ENCODE peak calls at places on chromosomes 5 and 9, in eight cellular contexts. One of them, this sample, is unnamed.

GRCh38 chr9:101727621-101728524 is 10.6 kb downstream of the GRIN3A start:
- DNase-seq in stimulated activated CD4-positive, alpha-beta T cell treated with anti-CD3 and anti-CD28 coated beads, Interleukin-4, amount 100 ng/mL, for 48 hours: no peak
- DNase-seq in left lobe of liver: no peak
- DNase-seq in heart left ventricle: no peak
- DNase-seq in activated CD4-positive, alpha-beta T cell treated with anti-CD3 and anti-CD28 coated beads for 24 hours: no peak
- DNase-seq in sciatic nerve: no peak
- DNase-seq in NT2/D1: no peak
- DNase-seq in naive thymus-derived CD8-positive, alpha-beta T cell: peak; percentile 4
- DNase-seq in this sample: peak; percentile 18

GRCh38 chr9:137213160-137214060 is 7.9 kb downstream of the NDOR1 start:
- DNase-seq in stimulated activated CD4-positive, alpha-beta T cell treated with anti-CD3 and anti-CD28 coated beads, Interleukin-4, amount 100 ng/mL, for 48 hours: no peak
- DNase-seq in left lobe of liver: no peak
- DNase-seq in heart left ventricle: no peak
- DNase-seq in activated CD4-positive, alpha-beta T cell treated with anti-CD3 and anti-CD28 coated beads for 24 hours: no peak
- DNase-seq in sciatic nerve: no peak
- DNase-seq in NT2/D1: no peak
- DNase-seq in naive thymus-derived CD8-positive, alpha-beta T cell: no peak
- DNase-seq in this sample: no peak

GRCh38 chr9:134940236-134941208 is 22.8 kb upstream of the FCN1 start:
- DNase-seq in stimulated activated CD4-positive, alpha-beta T cell treated with anti-CD3 and anti-CD28 coated beads, Interleukin-4, amount 100 ng/mL, for 48 hours: no peak
- DNase-seq in left lobe of liver: no peak
- DNase-seq in heart left ventricle: no peak
- DNase-seq in activated CD4-positive, alpha-beta T cell treated with anti-CD3 and anti-CD28 coated beads for 24 hours: no peak
- DNase-seq in sciatic nerve: no peak
- DNase-seq in NT2/D1: no peak
- DNase-seq in naive thymus-derived CD8-positive, alpha-beta T cell: no peak
- DNase-seq in this sample: no peak

GRCh38 chr5:113375492-113376060 is 59.2 kb downstream of the TSSK1B start:
- DNase-seq in stimulated activated CD4-positive, alpha-beta T cell treated with anti-CD3 and anti-CD28 coated beads, Interleukin-4, amount 100 ng/mL, for 48 hours: no peak
- DNase-seq in left lobe of liver: no peak
- DNase-seq in heart left ventricle: no peak
- DNase-seq in activated CD4-positive, alpha-beta T cell treated with anti-CD3 and anti-CD28 coated beads for 24 hours: no peak
- DNase-seq in sciatic nerve: peak; percentile 62
- DNase-seq in NT2/D1: no peak
- DNase-seq in naive thymus-derived CD8-positive, alpha-beta T cell: no peak
- DNase-seq in this sample: no peak

GRCh38 chr5:17441351-17441750 is 56.7 kb upstream of the TAF11L2 start:
- DNase-seq in stimulated activated CD4-positive, alpha-beta T cell treated with anti-CD3 and anti-CD28 coated beads, Interleukin-4, amount 100 ng/mL, for 48 hours: no peak
- DNase-seq in left lobe of liver: no peak
- DNase-seq in heart left ventricle: no peak
- DNase-seq in activated CD4-positive, alpha-beta T cell treated with anti-CD3 and anti-CD28 coated beads for 24 hours: no peak
- DNase-seq in sciatic nerve: no peak
- DNase-seq in NT2/D1: no peak
- DNase-seq in naive thymus-derived CD8-positive, alpha-beta T cell: no peak
- DNase-seq in this sample: no peak

GRCh38 chr5:148416921-148417320 is 33.2 kb downstream of the FBXO38 start:
- DNase-seq in stimulated activated CD4-positive, alpha-beta T cell treated with anti-CD3 and anti-CD28 coated beads, Interleukin-4, amount 100 ng/mL, for 48 hours: no peak
- DNase-seq in left lobe of liver: no peak
- DNase-seq in heart left ventricle: peak; percentile 42
- DNase-seq in activated CD4-positive, alpha-beta T cell treated with anti-CD3 and anti-CD28 coated beads for 24 hours: no peak
- DNase-seq in sciatic nerve: no peak
- DNase-seq in NT2/D1: no peak
- DNase-seq in naive thymus-derived CD8-positive, alpha-beta T cell: no peak
- DNase-seq in this sample: no peak

GRCh38 chr9:109297899-109298298 is 23.0 kb downstream of the EPB41L4B start:
- DNase-seq in stimulated activated CD4-positive, alpha-beta T cell treated with anti-CD3 and anti-CD28 coated beads, Interleukin-4, amount 100 ng/mL, for 48 hours: no peak
- DNase-seq in left lobe of liver: no peak
- DNase-seq in heart left ventricle: no peak
- DNase-seq in activated CD4-positive, alpha-beta T cell treated with anti-CD3 and anti-CD28 coated beads for 24 hours: no peak
- DNase-seq in sciatic nerve: no peak
- DNase-seq in NT2/D1: no peak
- DNase-seq in naive thymus-derived CD8-positive, alpha-beta T cell: no peak
- DNase-seq in this sample: no peak

GRCh38 chr5:124661317-124662141 is 84.9 kb downstream of the ZNF608 start:
- DNase-seq in stimulated activated CD4-positive, alpha-beta T cell treated with anti-CD3 and anti-CD28 coated beads, Interleukin-4, amount 100 ng/mL, for 48 hours: no peak
- DNase-seq in left lobe of liver: no peak
- DNase-seq in heart left ventricle: no peak
- DNase-seq in activated CD4-positive, alpha-beta T cell treated with anti-CD3 and anti-CD28 coated beads for 24 hours: no peak
- DNase-seq in sciatic nerve: no peak
- DNase-seq in NT2/D1: peak; percentile 72
- DNase-seq in naive thymus-derived CD8-positive, alpha-beta T cell: no peak
- DNase-seq in this sample: no peak

GRCh38 chr5:99763021-99763814 is 772.0 kb upstream of the FAM174A start:
- DNase-seq in stimulated activated CD4-positive, alpha-beta T cell treated with anti-CD3 and anti-CD28 coated beads, Interleukin-4, amount 100 ng/mL, for 48 hours: no peak
- DNase-seq in left lobe of liver: no peak
- DNase-seq in heart left ventricle: no peak
- DNase-seq in activated CD4-positive, alpha-beta T cell treated with anti-CD3 and anti-CD28 coated beads for 24 hours: no peak
- DNase-seq in sciatic nerve: no peak
- DNase-seq in NT2/D1: no peak
- DNase-seq in naive thymus-derived CD8-positive, alpha-beta T cell: no peak
- DNase-seq in this sample: no peak

GRCh38 chr5:157478726-157479125 is 18.7 kb downstream of the NIPAL4 start:
- DNase-seq in stimulated activated CD4-positive, alpha-beta T cell treated with anti-CD3 and anti-CD28 coated beads, Interleukin-4, amount 100 ng/mL, for 48 hours: no peak
- DNase-seq in left lobe of liver: no peak
- DNase-seq in heart left ventricle: no peak
- DNase-seq in activated CD4-positive, alpha-beta T cell treated with anti-CD3 and anti-CD28 coated beads for 24 hours: no peak
- DNase-seq in sciatic nerve: no peak
- DNase-seq in NT2/D1: peak; percentile 20
- DNase-seq in naive thymus-derived CD8-positive, alpha-beta T cell: no peak
- DNase-seq in this sample: no peak

GRCh38 chr5:67806647-67807046 is 408.9 kb upstream of the PIK3R1 start:
- DNase-seq in stimulated activated CD4-positive, alpha-beta T cell treated with anti-CD3 and anti-CD28 coated beads, Interleukin-4, amount 100 ng/mL, for 48 hours: no peak
- DNase-seq in left lobe of liver: no peak
- DNase-seq in heart left ventricle: no peak
- DNase-seq in activated CD4-positive, alpha-beta T cell treated with anti-CD3 and anti-CD28 coated beads for 24 hours: no peak
- DNase-seq in sciatic nerve: no peak
- DNase-seq in NT2/D1: no peak
- DNase-seq in naive thymus-derived CD8-positive, alpha-beta T cell: no peak
- DNase-seq in this sample: no peak

GRCh38 chr9:134652291-134653225 is 11.0 kb downstream of the COL5A1 start:
- DNase-seq in stimulated activated CD4-positive, alpha-beta T cell treated with anti-CD3 and anti-CD28 coated beads, Interleukin-4, amount 100 ng/mL, for 48 hours: no peak
- DNase-seq in left lobe of liver: no peak
- DNase-seq in heart left ventricle: no peak
- DNase-seq in activated CD4-positive, alpha-beta T cell treated with anti-CD3 and anti-CD28 coated beads for 24 hours: no peak
- DNase-seq in sciatic nerve: peak; percentile 51
- DNase-seq in NT2/D1: no peak
- DNase-seq in naive thymus-derived CD8-positive, alpha-beta T cell: no peak
- DNase-seq in this sample: no peak

GRCh38 chr9:27407966-27408365 is 111.0 kb upstream of the EQTN start:
- DNase-seq in stimulated activated CD4-positive, alpha-beta T cell treated with anti-CD3 and anti-CD28 coated beads, Interleukin-4, amount 100 ng/mL, for 48 hours: no peak
- DNase-seq in left lobe of liver: no peak
- DNase-seq in heart left ventricle: no peak
- DNase-seq in activated CD4-positive, alpha-beta T cell treated with anti-CD3 and anti-CD28 coated beads for 24 hours: no peak
- DNase-seq in sciatic nerve: no peak
- DNase-seq in NT2/D1: no peak
- DNase-seq in naive thymus-derived CD8-positive, alpha-beta T cell: no peak
- DNase-seq in this sample: no peak

GRCh38 chr5:113262674-113263073 is 172.1 kb downstream of the TSSK1B start:
- DNase-seq in stimulated activated CD4-positive, alpha-beta T cell treated with anti-CD3 and anti-CD28 coated beads, Interleukin-4, amount 100 ng/mL, for 48 hours: no peak
- DNase-seq in left lobe of liver: no peak
- DNase-seq in heart left ventricle: no peak
- DNase-seq in activated CD4-positive, alpha-beta T cell treated with anti-CD3 and anti-CD28 coated beads for 24 hours: no peak
- DNase-seq in sciatic nerve: no peak
- DNase-seq in NT2/D1: no peak
- DNase-seq in naive thymus-derived CD8-positive, alpha-beta T cell: no peak
- DNase-seq in this sample: no peak

GRCh38 chr5:173888473-173889135 is 455 bp downstream of the CPEB4 start:
- DNase-seq in stimulated activated CD4-positive, alpha-beta T cell treated with anti-CD3 and anti-CD28 coated beads, Interleukin-4, amount 100 ng/mL, for 48 hours: no peak
- DNase-seq in left lobe of liver: no peak
- DNase-seq in heart left ventricle: peak; percentile 45
- DNase-seq in activated CD4-positive, alpha-beta T cell treated with anti-CD3 and anti-CD28 coated beads for 24 hours: no peak
- DNase-seq in sciatic nerve: peak; percentile 69
- DNase-seq in NT2/D1: no peak
- DNase-seq in naive thymus-derived CD8-positive, alpha-beta T cell: no peak
- DNase-seq in this sample: no peak

GRCh38 chr9:71368157-71368556 is 246.7 kb upstream of the TRPM3 start:
- DNase-seq in stimulated activated CD4-positive, alpha-beta T cell treated with anti-CD3 and anti-CD28 coated beads, Interleukin-4, amount 100 ng/mL, for 48 hours: no peak
- DNase-seq in left lobe of liver: no peak
- DNase-seq in heart left ventricle: no peak
- DNase-seq in activated CD4-positive, alpha-beta T cell treated with anti-CD3 and anti-CD28 coated beads for 24 hours: no peak
- DNase-seq in sciatic nerve: no peak
- DNase-seq in NT2/D1: peak; percentile 39
- DNase-seq in naive thymus-derived CD8-positive, alpha-beta T cell: no peak
- DNase-seq in this sample: no peak

GRCh38 chr9:114829686-114830085 is 23.8 kb upstream of the TNFSF15 start:
- DNase-seq in stimulated activated CD4-positive, alpha-beta T cell treated with anti-CD3 and anti-CD28 coated beads, Interleukin-4, amount 100 ng/mL, for 48 hours: no peak
- DNase-seq in left lobe of liver: no peak
- DNase-seq in heart left ventricle: no peak
- DNase-seq in activated CD4-positive, alpha-beta T cell treated with anti-CD3 and anti-CD28 coated beads for 24 hours: no peak
- DNase-seq in sciatic nerve: no peak
- DNase-seq in NT2/D1: no peak
- DNase-seq in naive thymus-derived CD8-positive, alpha-beta T cell: no peak
- DNase-seq in this sample: no peak

GRCh38 chr9:99075246-99075912 is 29.5 kb upstream of the TGFBR1 start:
- DNase-seq in stimulated activated CD4-positive, alpha-beta T cell treated with anti-CD3 and anti-CD28 coated beads, Interleukin-4, amount 100 ng/mL, for 48 hours: no peak
- DNase-seq in left lobe of liver: no peak
- DNase-seq in heart left ventricle: no peak
- DNase-seq in activated CD4-positive, alpha-beta T cell treated with anti-CD3 and anti-CD28 coated beads for 24 hours: no peak
- DNase-seq in sciatic nerve: no peak
- DNase-seq in NT2/D1: no peak
- DNase-seq in naive thymus-derived CD8-positive, alpha-beta T cell: no peak
- DNase-seq in this sample: no peak

GRCh38 chr9:36112516-36112915 is 24.0 kb upstream of the GLIPR2 start:
- DNase-seq in stimulated activated CD4-positive, alpha-beta T cell treated with anti-CD3 and anti-CD28 coated beads, Interleukin-4, amount 100 ng/mL, for 48 hours: no peak
- DNase-seq in left lobe of liver: no peak
- DNase-seq in heart left ventricle: no peak
- DNase-seq in activated CD4-positive, alpha-beta T cell treated with anti-CD3 and anti-CD28 coated beads for 24 hours: no peak
- DNase-seq in sciatic nerve: no peak
- DNase-seq in NT2/D1: no peak
- DNase-seq in naive thymus-derived CD8-positive, alpha-beta T cell: no peak
- DNase-seq in this sample: no peak

GRCh38 chr5:171899792-171900191 is 106.6 kb downstream of the FBXW11 start:
- DNase-seq in stimulated activated CD4-positive, alpha-beta T cell treated with anti-CD3 and anti-CD28 coated beads, Interleukin-4, amount 100 ng/mL, for 48 hours: no peak
- DNase-seq in left lobe of liver: no peak
- DNase-seq in heart left ventricle: no peak
- DNase-seq in activated CD4-positive, alpha-beta T cell treated with anti-CD3 and anti-CD28 coated beads for 24 hours: no peak
- DNase-seq in sciatic nerve: no peak
- DNase-seq in NT2/D1: no peak
- DNase-seq in naive thymus-derived CD8-positive, alpha-beta T cell: no peak
- DNase-seq in this sample: no peak

GRCh38 chr9:17134396-17134842 is 421 bp upstream of the CNTLN start:
- DNase-seq in stimulated activated CD4-positive, alpha-beta T cell treated with anti-CD3 and anti-CD28 coated beads, Interleukin-4, amount 100 ng/mL, for 48 hours: no peak
- DNase-seq in left lobe of liver: no peak
- DNase-seq in heart left ventricle: no peak
- DNase-seq in activated CD4-positive, alpha-beta T cell treated with anti-CD3 and anti-CD28 coated beads for 24 hours: no peak
- DNase-seq in sciatic nerve: no peak
- DNase-seq in NT2/D1: no peak
- DNase-seq in naive thymus-derived CD8-positive, alpha-beta T cell: no peak
- DNase-seq in this sample: no peak

GRCh38 chr9:92666236-92666635 is 3.7 kb downstream of the IPPK start:
- DNase-seq in stimulated activated CD4-positive, alpha-beta T cell treated with anti-CD3 and anti-CD28 coated beads, Interleukin-4, amount 100 ng/mL, for 48 hours: no peak
- DNase-seq in left lobe of liver: no peak
- DNase-seq in heart left ventricle: no peak
- DNase-seq in activated CD4-positive, alpha-beta T cell treated with anti-CD3 and anti-CD28 coated beads for 24 hours: no peak
- DNase-seq in sciatic nerve: no peak
- DNase-seq in NT2/D1: no peak
- DNase-seq in naive thymus-derived CD8-positive, alpha-beta T cell: no peak
- DNase-seq in this sample: no peak

GRCh38 chr5:86968311-86968753 is 299.4 kb upstream of the RASA1 start:
- DNase-seq in stimulated activated CD4-positive, alpha-beta T cell treated with anti-CD3 and anti-CD28 coated beads, Interleukin-4, amount 100 ng/mL, for 48 hours: no peak
- DNase-seq in left lobe of liver: no peak
- DNase-seq in heart left ventricle: peak; percentile 61
- DNase-seq in activated CD4-positive, alpha-beta T cell treated with anti-CD3 and anti-CD28 coated beads for 24 hours: no peak
- DNase-seq in sciatic nerve: peak; percentile 70
- DNase-seq in NT2/D1: no peak
- DNase-seq in naive thymus-derived CD8-positive, alpha-beta T cell: no peak
- DNase-seq in this sample: no peak

GRCh38 chr9:33180526-33181184 is 13.5 kb upstream of the B4GALT1 start:
- DNase-seq in stimulated activated CD4-positive, alpha-beta T cell treated with anti-CD3 and anti-CD28 coated beads, Interleukin-4, amount 100 ng/mL, for 48 hours: no peak
- DNase-seq in left lobe of liver: no peak
- DNase-seq in heart left ventricle: no peak
- DNase-seq in activated CD4-positive, alpha-beta T cell treated with anti-CD3 and anti-CD28 coated beads for 24 hours: no peak
- DNase-seq in sciatic nerve: no peak
- DNase-seq in NT2/D1: no peak
- DNase-seq in naive thymus-derived CD8-positive, alpha-beta T cell: no peak
- DNase-seq in this sample: no peak

GRCh38 chr9:76458903-76459690 is at the start of gene GCNT1:
- DNase-seq in stimulated activated CD4-positive, alpha-beta T cell treated with anti-CD3 and anti-CD28 coated beads, Interleukin-4, amount 100 ng/mL, for 48 hours: peak; percentile 86
- DNase-seq in left lobe of liver: peak; percentile 70
- DNase-seq in heart left ventricle: peak; percentile 72
- DNase-seq in activated CD4-positive, alpha-beta T cell treated with anti-CD3 and anti-CD28 coated beads for 24 hours: peak; percentile 89
- DNase-seq in sciatic nerve: peak; percentile 90
- DNase-seq in NT2/D1: peak; percentile 92
- DNase-seq in naive thymus-derived CD8-positive, alpha-beta T cell: peak; percentile 78
- DNase-seq in this sample: peak; percentile 83

GRCh38 chr9:99181621-99182020 is 40.1 kb downstream of the ALG2 start:
- DNase-seq in stimulated activated CD4-positive, alpha-beta T cell treated with anti-CD3 and anti-CD28 coated beads, Interleukin-4, amount 100 ng/mL, for 48 hours: no peak
- DNase-seq in left lobe of liver: no peak
- DNase-seq in heart left ventricle: no peak
- DNase-seq in activated CD4-positive, alpha-beta T cell treated with anti-CD3 and anti-CD28 coated beads for 24 hours: no peak
- DNase-seq in sciatic nerve: no peak
- DNase-seq in NT2/D1: no peak
- DNase-seq in naive thymus-derived CD8-positive, alpha-beta T cell: no peak
- DNase-seq in this sample: no peak

GRCh38 chr5:154967419-154968024 is 26.6 kb downstream of the MRPL22 start:
- DNase-seq in stimulated activated CD4-positive, alpha-beta T cell treated with anti-CD3 and anti-CD28 coated beads, Interleukin-4, amount 100 ng/mL, for 48 hours: no peak
- DNase-seq in left lobe of liver: no peak
- DNase-seq in heart left ventricle: no peak
- DNase-seq in activated CD4-positive, alpha-beta T cell treated with anti-CD3 and anti-CD28 coated beads for 24 hours: no peak
- DNase-seq in sciatic nerve: no peak
- DNase-seq in NT2/D1: no peak
- DNase-seq in naive thymus-derived CD8-positive, alpha-beta T cell: no peak
- DNase-seq in this sample: no peak

GRCh38 chr9:77498891-77499290 is 149.2 kb downstream of the GNA14 start:
- DNase-seq in stimulated activated CD4-positive, alpha-beta T cell treated with anti-CD3 and anti-CD28 coated beads, Interleukin-4, amount 100 ng/mL, for 48 hours: no peak
- DNase-seq in left lobe of liver: no peak
- DNase-seq in heart left ventricle: no peak
- DNase-seq in activated CD4-positive, alpha-beta T cell treated with anti-CD3 and anti-CD28 coated beads for 24 hours: no peak
- DNase-seq in sciatic nerve: no peak
- DNase-seq in NT2/D1: no peak
- DNase-seq in naive thymus-derived CD8-positive, alpha-beta T cell: no peak
- DNase-seq in this sample: no peak

GRCh38 chr5:65880673-65881072 is 45.7 kb upstream of the ERBIN start:
- DNase-seq in stimulated activated CD4-positive, alpha-beta T cell treated with anti-CD3 and anti-CD28 coated beads, Interleukin-4, amount 100 ng/mL, for 48 hours: no peak
- DNase-seq in left lobe of liver: no peak
- DNase-seq in heart left ventricle: no peak
- DNase-seq in activated CD4-positive, alpha-beta T cell treated with anti-CD3 and anti-CD28 coated beads for 24 hours: no peak
- DNase-seq in sciatic nerve: no peak
- DNase-seq in NT2/D1: no peak
- DNase-seq in naive thymus-derived CD8-positive, alpha-beta T cell: no peak
- DNase-seq in this sample: no peak

This sample was measured in GM12891.